ENCODE peak calls at places on chromosomes 1 and 21, in five cellular contexts. X is aorta; G is effector memory CD8-positive, alpha-beta T cell; L is PC-3; T is posterior cingulate gyrus. W is an unnamed sample.

GRCh38 chr21:32717851-32718316 is 9.9 kb downstream of the SYNJ1 start:
- DNase-seq in X (no peak), G (no peak), L (no peak), T (no peak), W (no peak)

GRCh38 chr1:94481473-94481933 is 60.1 kb downstream of the F3 start:
- DNase-seq in X (no peak), G (peak), L (peak), T (no peak), W (no peak)

GRCh38 chr1:207223162-207223561 is 98.3 kb upstream of the CD55 start:
- DNase-seq in X (no peak), G (no peak), L (peak), T (no peak), W (no peak)

GRCh38 chr1:26411624-26412074 is 1.0 kb downstream of the LIN28A start:
- DNase-seq in X (no peak), G (no peak), L (no peak), T (no peak), W (no peak)

GRCh38 chr1:173002891-173003582 is 47.7 kb downstream of the TNFSF18 start:
- DNase-seq in X (no peak), G (no peak), L (peak), T (no peak), W (no peak)

GRCh38 chr1:39943471-39944290 is 11.3 kb upstream of the MFSD2A start:
- DNase-seq in X (no peak), G (no peak), L (peak), T (no peak), W (no peak)

GRCh38 chr1:87252406-87252805 is 76.3 kb upstream of the LMO4 start:
- DNase-seq in X (no peak), G (no peak), L (peak), T (no peak), W (no peak)

GRCh38 chr1:28887418-28887834 is 26.9 kb upstream of the EPB41 start:
- DNase-seq in X (no peak), G (peak), L (peak), T (no peak), W (no peak)

GRCh38 chr1:159000627-159001026 is 9.1 kb upstream of the IFI16 start:
- DNase-seq in X (peak), G (no peak), L (peak), T (no peak), W (peak)

GRCh38 chr1:182340233-182341058 is 51.1 kb downstream of the GLUL start:
- DNase-seq in X (no peak), G (no peak), L (no peak), T (no peak), W (no peak)

GRCh38 chr21:14981246-14981645 is 83.6 kb downstream of the NRIP1 start:
- DNase-seq in X (no peak), G (no peak), L (no peak), T (no peak), W (no peak)

GRCh38 chr1:235920596-235921375 is 54.1 kb upstream of the LYST start:
- DNase-seq in X (no peak), G (no peak), L (no peak), T (no peak), W (no peak)

GRCh38 chr1:53595906-53596305 is 136.7 kb downstream of the DMRTB1 start:
- DNase-seq in X (peak), G (no peak), L (no peak), T (no peak), W (no peak)

GRCh38 chr1:239719642-239720258 is 333.4 kb downstream of the CHRM3 start:
- DNase-seq in X (no peak), G (peak), L (no peak), T (no peak), W (no peak)

GRCh38 chr1:227391204-227391603 is 72.9 kb upstream of the CDC42BPA start:
- DNase-seq in X (no peak), G (no peak), L (no peak), T (no peak), W (no peak)

GRCh38 chr1:204224655-204225054 is 10.9 kb upstream of the GOLT1A start:
- DNase-seq in X (no peak), G (no peak), L (peak), T (no peak), W (no peak)

GRCh38 chr1:206911064-206911663 is 10.6 kb downstream of the FCMR start:
- DNase-seq in X (no peak), G (no peak), L (peak), T (no peak), W (no peak)

GRCh38 chr1:17181785-17182464 is 23.0 kb upstream of the PADI1 start:
- DNase-seq in X (no peak), G (no peak), L (no peak), T (no peak), W (peak)

GRCh38 chr1:24544239-24544638 is 11.6 kb upstream of the NCMAP start:
- DNase-seq in X (no peak), G (no peak), L (peak), T (no peak), W (no peak)

GRCh38 chr21:25568230-25568629 is 39.1 kb downstream of the MRPL39 start:
- DNase-seq in X (no peak), G (no peak), L (no peak), T (no peak), W (no peak)

GRCh38 chr1:232695626-232696025 is 65.7 kb upstream of the SIPA1L2 start:
- DNase-seq in X (no peak), G (no peak), L (no peak), T (no peak), W (no peak)

GRCh38 chr1:202270871-202271326 is 70.8 kb downstream of the UBE2T start:
- DNase-seq in X (no peak), G (no peak), L (no peak), T (no peak), W (peak)

GRCh38 chr1:192973988-192974387 is 85.2 kb downstream of the UCHL5 start:
- DNase-seq in X (no peak), G (no peak), L (no peak), T (no peak), W (no peak)

GRCh38 chr1:72178266-72178665 is 104.1 kb downstream of the NEGR1 start:
- DNase-seq in X (no peak), G (no peak), L (peak), T (no peak), W (no peak)

GRCh38 chr1:176552217-176552974 is 89.4 kb downstream of the PAPPA2 start:
- DNase-seq in X (no peak), G (no peak), L (no peak), T (no peak), W (no peak)

GRCh38 chr1:110746644-110747259 is 72.0 kb upstream of the KCNA3 start:
- DNase-seq in X (no peak), G (peak), L (peak), T (no peak), W (no peak)

GRCh38 chr1:145997156-145998023 is 1.0 kb upstream of the TXNIP start:
- DNase-seq in X (no peak), G (no peak), L (no peak), T (no peak), W (no peak)

GRCh38 chr1:201344206-201345080 is 33.0 kb downstream of the TNNT2 start:
- DNase-seq in X (peak), G (no peak), L (no peak), T (no peak), W (no peak)